ENCODE peak calls at places on chromosomes 11 and 22, in four cellular contexts. H, M, V and Y are unnamed samples.

GRCh38 chr11:104118105-104118762 is 45.7 kb downstream of the PDGFD start:
- DNase-seq in H (no peak), V (no peak), M (no peak), Y (no peak)

GRCh38 chr11:7348432-7349298 is 97.0 kb downstream of the SYT9 start:
- DNase-seq in H (no peak), M (peak), V (no peak), Y (no peak)

GRCh38 chr22:17896552-17896951 is 122.3 kb upstream of the BID start:
- DNase-seq in H (no peak), V (peak), M (peak), Y (no peak)

GRCh38 chr11:120523196-120523595 is 11.6 kb downstream of the GRIK4 start:
- DNase-seq in V (no peak), H (no peak), M (no peak), Y (no peak)

GRCh38 chr11:106172389-106172991 is 95.0 kb downstream of the AASDHPPT start:
- DNase-seq in M (no peak), H (no peak), V (no peak), Y (no peak)

GRCh38 chr22:36440429-36441002 is 40.9 kb downstream of the TXN2 start:
- DNase-seq in V (no peak), M (no peak), H (no peak), Y (no peak)

GRCh38 chr22:45064313-45065268 is 54.8 kb upstream of the PHF21B start:
- DNase-seq in V (peak), H (peak), M (no peak), Y (no peak)

GRCh38 chr11:59240322-59240721 is 27.6 kb upstream of the MPEG1 start:
- DNase-seq in M (no peak), V (no peak), H (no peak), Y (no peak)

GRCh38 chr22:40183029-40183581 is 5.4 kb downstream of the TNRC6B start:
- DNase-seq in V (no peak), H (peak), M (peak), Y (no peak)

GRCh38 chr11:11978792-11979486 is 29.5 kb downstream of the DKK3 start:
- DNase-seq in H (no peak), M (no peak), V (peak), Y (no peak)

GRCh38 chr22:40605676-40606250 is 30.8 kb downstream of the MRTFA start:
- DNase-seq in M (no peak), H (no peak), V (no peak), Y (no peak)

GRCh38 chr11:2655834-2656622 is 43.8 kb downstream of the KCNQ1OT1 start:
- DNase-seq in H (no peak), V (no peak), M (no peak), Y (no peak)

GRCh38 chr11:5986885-5987284 is at the start of gene OR52L1:
- DNase-seq in M (no peak), H (no peak), V (no peak), Y (no peak)

GRCh38 chr11:58912124-58912523 is 27.2 kb upstream of the GLYATL1 start:
- DNase-seq in H (no peak), M (no peak), V (no peak), Y (no peak)

GRCh38 chr11:35346472-35347136 is 72.8 kb downstream of the SLC1A2 start:
- DNase-seq in H (no peak), V (no peak), M (no peak), Y (no peak)

GRCh38 chr22:27881404-27881803 is 37.7 kb downstream of the PITPNB start:
- DNase-seq in M (no peak), V (no peak), H (no peak), Y (no peak)

GRCh38 chr22:44180706-44181032 is at the start of gene PARVG:
- DNase-seq in V (no peak), H (peak), M (peak), Y (no peak)

GRCh38 chr11:8202428-8203160 is 33.8 kb upstream of the RIC3 start:
- DNase-seq in V (no peak), M (no peak), H (no peak), Y (no peak)

GRCh38 chr22:24333301-24333700 is 62.7 kb downstream of the SPECC1L start:
- DNase-seq in V (no peak), M (no peak), H (no peak), Y (peak)

GRCh38 chr11:100010393-100010792 is 676.7 kb upstream of the ARHGAP42 start:
- DNase-seq in V (no peak), H (no peak), M (no peak), Y (no peak)

GRCh38 chr22:42069801-42070516 is 653 bp downstream of the NAGA start:
- DNase-seq in M (no peak), H (no peak), V (no peak), Y (no peak)

GRCh38 chr11:95341246-95341645 is 110.2 kb upstream of the SESN3 start:
- DNase-seq in V (no peak), M (no peak), H (no peak), Y (no peak)

GRCh38 chr22:38043151-38044039 is 13.8 kb upstream of the PICK1 start:
- DNase-seq in H (no peak), V (no peak), M (no peak), Y (no peak)

GRCh38 chr11:102192349-102193066 is 82.3 kb downstream of the YAP1 start:
- DNase-seq in H (no peak), V (no peak), M (peak), Y (no peak)

GRCh38 chr22:38427940-38428339 is 27.1 kb downstream of the KCNJ4 start:
- DNase-seq in V (no peak), H (no peak), M (no peak), Y (no peak)

GRCh38 chr22:43101306-43101705 is 9.2 kb upstream of the BIK start:
- DNase-seq in H (no peak), M (peak), V (peak), Y (no peak)

GRCh38 chr11:12222099-12222751 is 111.8 kb downstream of the MICAL2 start:
- DNase-seq in V (no peak), H (no peak), M (no peak), Y (no peak)

GRCh38 chr11:3107608-3108182 is 50.5 kb upstream of the CARS1 start:
- DNase-seq in M (no peak), H (no peak), V (no peak), Y (no peak)

GRCh38 chr22:46108564-46109473 is 41.5 kb upstream of the PPARA start:
- DNase-seq in M (peak), H (no peak), V (peak), Y (no peak)

GRCh38 chr11:3204141-3205015 is 14.2 kb downstream of the MRGPRG start:
- DNase-seq in M (no peak), V (no peak), H (no peak), Y (no peak)

GRCh38 chr11:112797653-112798293 is 163.4 kb upstream of the NCAM1 start:
- DNase-seq in H (no peak), M (no peak), V (peak), Y (no peak)

GRCh38 chr22:35524966-35525686 is 15.5 kb upstream of the RASD2 start:
- DNase-seq in H (no peak), V (no peak), M (no peak), Y (no peak)

GRCh38 chr11:6563121-6563619 is 40.2 kb downstream of the RRP8 start:
- DNase-seq in V (no peak), H (no peak), M (no peak), Y (no peak)

GRCh38 chr11:119029340-119030028 is 1.2 kb downstream of the SLC37A4 start:
- DNase-seq in M (no peak), V (no peak), H (peak), Y (no peak)

GRCh38 chr11:44205358-44205757 is 104.6 kb downstream of the ALX4 start:
- DNase-seq in H (no peak), V (no peak), M (no peak), Y (no peak)
- H3K27ac ChIP-seq in H (no peak), V (no peak), M (peak), Y (no peak)

DNA sequence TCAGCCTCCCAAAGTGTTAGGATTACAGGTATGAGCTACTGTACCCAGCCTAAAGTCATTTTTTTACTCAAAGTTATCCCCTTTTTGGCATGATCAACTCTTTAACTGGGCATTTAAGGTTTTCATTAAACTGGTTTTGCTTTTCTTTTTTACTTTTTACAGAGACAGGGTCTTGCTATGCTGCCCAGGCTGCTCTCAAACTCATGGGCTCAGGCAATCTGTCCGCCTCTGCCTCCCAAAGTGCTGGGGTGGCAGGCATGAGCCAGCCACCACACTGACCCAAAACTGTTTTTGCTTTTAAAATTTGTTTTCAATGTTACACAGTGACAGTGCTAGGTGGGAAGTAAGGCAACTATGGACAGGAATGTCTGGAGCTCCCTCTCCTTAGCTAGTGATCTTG is 3.9 kb upstream of the ZBED5 start:
- DNase-seq in M (no peak), H (no peak), V (no peak), Y (no peak)
- H3K27ac ChIP-seq in M (no peak), H (no peak), V (no peak), Y (no peak)

DNA sequence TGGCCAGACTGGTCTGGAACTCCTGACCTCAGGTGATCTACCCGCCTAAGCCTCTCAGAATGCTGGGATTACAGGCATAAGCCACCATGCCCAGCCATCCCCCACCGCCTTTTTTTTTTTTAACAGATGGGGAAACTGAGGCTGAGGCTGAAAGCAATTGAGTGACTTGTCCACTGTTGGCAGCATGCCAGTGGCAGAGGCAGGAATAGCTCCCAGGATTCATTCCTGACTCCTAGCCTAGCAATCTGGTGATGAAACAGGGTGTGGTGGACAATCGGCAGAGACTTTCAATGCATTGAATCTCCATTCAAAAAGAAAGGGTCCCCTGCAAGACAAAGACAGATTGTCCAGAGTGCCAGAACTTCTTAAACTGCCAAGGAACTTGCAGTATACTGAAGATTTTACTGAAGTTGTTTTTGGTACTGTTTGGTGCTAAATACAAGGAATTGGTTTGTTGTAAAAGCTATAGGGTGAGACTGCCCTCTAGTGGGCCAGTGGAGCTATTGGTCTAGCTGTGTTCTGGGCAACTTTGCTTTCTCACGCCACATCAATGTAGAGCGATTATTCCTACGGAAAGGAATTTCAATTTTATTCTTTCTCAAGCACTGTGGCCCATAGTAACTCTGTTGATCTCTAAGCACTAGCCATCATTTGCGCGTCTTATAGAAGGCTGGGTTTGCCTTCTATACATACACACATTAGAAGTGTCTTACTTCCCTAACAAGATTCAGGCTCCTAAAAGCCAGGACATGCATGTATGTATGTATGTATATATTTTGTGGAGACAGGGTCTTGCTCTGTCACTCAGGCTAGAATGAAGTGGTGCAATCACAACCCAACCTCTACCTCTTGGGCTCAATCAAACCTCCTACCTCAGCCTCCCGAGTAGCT is 21.0 kb downstream of the C22orf31 start:
- DNase-seq in M (peak), H (peak), V (peak), Y (peak)
- H3K27ac ChIP-seq in M (no peak), H (no peak), V (no peak), Y (no peak)

GRCh38 chr22:29070490-29070889 is 2.3 kb upstream of the KREMEN1 start:
- DNase-seq in H (no peak), M (no peak), V (no peak), Y (no peak)
- H3K27ac ChIP-seq in H (no peak), M (no peak), V (no peak), Y (no peak)

DNA sequence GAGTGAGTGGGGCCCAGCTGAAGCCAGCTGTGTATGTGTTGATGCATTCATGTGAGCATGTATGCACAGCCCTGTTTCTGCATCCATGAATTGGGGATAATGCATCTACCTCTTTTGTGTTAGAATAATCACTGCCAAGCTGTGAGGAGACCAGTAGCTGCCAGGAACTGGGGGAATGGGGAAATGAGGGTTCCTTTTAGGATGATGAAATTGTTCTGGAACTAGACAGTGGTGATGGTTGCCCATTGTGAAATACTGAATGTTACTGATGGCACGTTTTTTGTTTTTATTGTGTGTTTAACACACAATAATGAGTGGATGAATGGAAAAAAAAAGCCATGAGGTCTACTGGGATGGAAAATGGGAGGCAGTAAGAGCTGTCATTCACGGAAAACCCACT is 45.3 kb upstream of the WNT11 start:
- DNase-seq in H (no peak), V (no peak), M (no peak), Y (no peak)
- H3K27ac ChIP-seq in H (no peak), V (no peak), M (no peak), Y (no peak)

DNA sequence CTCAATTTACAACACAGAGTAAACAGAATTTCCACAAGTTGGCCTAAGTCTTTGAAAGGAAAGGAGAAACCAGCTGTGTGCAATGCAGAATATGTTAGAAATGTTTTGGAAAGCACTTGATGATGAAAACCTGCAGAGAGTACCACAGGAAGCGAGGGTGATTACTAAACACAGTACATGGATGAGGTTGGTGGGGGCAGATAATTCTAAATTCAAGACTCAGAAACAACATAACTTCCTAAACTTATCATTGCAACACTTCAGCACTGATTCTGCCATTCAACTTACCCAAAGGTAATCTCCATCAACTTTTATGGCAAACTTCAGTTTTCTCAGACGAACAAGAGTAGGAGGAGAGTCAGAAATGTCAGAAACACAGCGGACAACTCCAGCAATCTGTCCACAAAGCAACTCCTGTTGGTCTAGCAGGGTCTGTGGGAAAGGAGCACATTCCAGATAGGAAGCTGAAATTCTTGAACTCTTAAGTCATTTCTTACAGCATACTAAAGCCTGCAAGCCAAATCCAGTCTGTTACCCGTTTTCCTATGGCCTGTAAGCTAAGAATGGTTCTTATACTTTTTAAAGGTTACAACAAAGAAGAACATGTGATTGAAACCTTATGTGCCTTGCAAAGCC is 6.8 kb downstream of the HPS4 start:
- DNase-seq in V (no peak), M (no peak), H (no peak), Y (no peak)
- H3K27ac ChIP-seq in V (no peak), M (no peak), H (no peak), Y (no peak)

DNA sequence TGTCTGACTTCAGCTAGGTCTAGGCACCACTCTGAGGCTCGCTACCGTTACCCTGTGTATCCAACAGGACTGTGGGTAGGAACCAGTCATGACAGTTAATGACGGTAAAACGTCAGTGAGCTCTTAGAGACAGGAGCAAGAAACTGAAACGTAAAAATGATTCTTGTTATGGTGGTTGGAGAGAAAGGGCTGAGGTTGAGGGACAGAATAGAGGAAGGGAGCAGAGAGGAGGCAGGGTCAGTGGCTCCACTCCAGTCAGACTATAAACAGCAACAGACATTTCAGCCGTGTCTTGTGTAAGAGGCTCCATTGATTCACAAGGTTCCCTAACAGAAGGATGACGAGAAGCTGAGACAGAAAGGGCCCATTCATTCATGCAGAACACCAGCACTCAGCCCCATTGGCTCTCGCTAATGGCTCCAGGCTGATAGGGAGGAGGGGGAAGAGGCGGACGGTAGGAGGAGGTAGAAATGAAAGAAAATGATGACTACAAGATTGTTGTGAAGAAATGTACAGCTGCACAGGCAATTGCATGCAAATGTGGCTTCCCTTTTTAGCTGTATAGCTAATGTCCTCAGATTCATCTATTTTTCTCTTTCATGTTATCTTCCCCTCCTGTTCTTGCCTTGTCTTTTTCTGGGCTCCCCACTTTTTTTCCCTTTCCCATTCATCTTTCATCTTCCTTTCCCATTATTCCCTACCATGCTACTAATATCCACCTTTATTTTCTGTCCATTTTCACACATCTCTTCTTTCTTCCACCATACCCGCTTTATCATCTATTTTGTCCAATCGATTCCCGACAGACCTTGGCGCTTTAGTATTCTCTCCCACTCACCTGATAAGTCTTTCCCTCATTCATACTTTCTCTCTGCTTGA is 34.3 kb downstream of the ETS1 start:
- DNase-seq in H (peak), V (no peak), M (no peak), Y (no peak)
- H3K27ac ChIP-seq in H (peak), V (no peak), M (no peak), Y (no peak)

GRCh38 chr11:83004855-83005556 is 66.7 kb downstream of the RAB30 start:
- DNase-seq in V (no peak), M (no peak), H (no peak), Y (no peak)
- H3K27ac ChIP-seq in V (no peak), M (no peak), H (no peak), Y (no peak)

DNA sequence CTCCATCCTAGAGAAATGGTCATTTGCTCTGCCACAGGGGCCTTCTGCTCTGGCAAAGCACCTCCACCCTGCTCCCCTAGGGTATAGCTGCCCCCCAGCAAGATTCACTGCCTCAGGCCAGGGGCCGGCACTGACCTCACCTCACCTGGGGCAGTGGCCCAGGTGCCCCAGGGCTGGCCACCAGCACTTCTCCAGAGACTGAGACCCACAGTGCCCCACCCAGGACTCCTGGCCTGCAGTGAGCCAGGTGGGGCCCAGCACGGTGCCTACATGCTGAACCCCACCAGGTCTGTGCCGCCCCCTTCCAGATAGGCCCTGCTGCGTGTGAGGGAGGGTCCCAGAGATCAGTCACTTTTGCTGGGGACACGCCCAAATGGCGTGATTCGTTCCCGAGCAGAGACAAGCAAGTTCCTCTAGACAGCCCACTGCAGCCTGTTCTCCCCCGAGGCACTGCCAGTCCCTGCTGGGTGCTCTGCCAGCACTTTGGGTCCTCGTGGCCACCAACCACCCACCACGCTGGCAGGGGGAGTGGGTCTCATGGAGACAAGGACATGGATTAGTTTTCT is 10.7 kb downstream of the GNB1L start:
- DNase-seq in H (no peak), M (no peak), V (no peak), Y (no peak)
- H3K27ac ChIP-seq in H (no peak), M (no peak), V (no peak), Y (no peak)

GRCh38 chr11:65111537-65112225 is at the start of gene TM7SF2:
- DNase-seq in H (peak), M (peak), V (peak), Y (peak)

GRCh38 chr11:65113839-65114238 is 2.2 kb downstream of the TM7SF2 start:
- DNase-seq in H (no peak), V (peak), M (no peak), Y (no peak)

GRCh38 chr11:65113361-65113756 is 1.7 kb downstream of the TM7SF2 start:
- DNase-seq in M (no peak), H (no peak), V (peak), Y (no peak)

GRCh38 chr11:65112226-65112550 is 516 bp downstream of the TM7SF2 start:
- DNase-seq in M (no peak), V (peak), H (no peak), Y (no peak)

GRCh38 chr11:65112551-65113360 is 1.1 kb downstream of the TM7SF2 start:
- DNase-seq in M (peak), V (peak), H (peak), Y (no peak)
- H3K27ac ChIP-seq in M (peak), V (peak), H (peak), Y (peak)